ENCODE peak calls at places on chromosomes 5 and 9, in six cellular contexts. One of them, this sample, is unnamed.
A peak's percentile ranks its signal among the peaks of the same experiment; 100 is the strongest.

GRCh38 chr5:169248520-169248919 is 52.4 kb downstream of the SLIT3 start:
- DNase-seq in AG04450: no peak
- DNase-seq in activated T-cell treated with anti-CD3 and anti-CD28 coated beads for 48 hours: no peak
- DNase-seq in activated CD8-positive, alpha-beta memory T cell treated with anti-CD3 and anti-CD28 coated beads for 48 hours: no peak
- DNase-seq in foreskin fibroblast: no peak
- DNase-seq in psoas muscle: no peak
- DNase-seq in this sample: no peak

GRCh38 chr9:76372345-76372744 is 21.9 kb downstream of the RFK start:
- DNase-seq in psoas muscle: no peak
- DNase-seq in activated T-cell treated with anti-CD3 and anti-CD28 coated beads for 48 hours: no peak
- DNase-seq in activated CD8-positive, alpha-beta memory T cell treated with anti-CD3 and anti-CD28 coated beads for 48 hours: no peak
- DNase-seq in AG04450: no peak
- DNase-seq in foreskin fibroblast: no peak
- DNase-seq in this sample: no peak

GRCh38 chr9:17342696-17343095 is 207.9 kb downstream of the CNTLN start:
- DNase-seq in AG04450: no peak
- DNase-seq in activated T-cell treated with anti-CD3 and anti-CD28 coated beads for 48 hours: no peak
- DNase-seq in foreskin fibroblast: no peak
- DNase-seq in psoas muscle: no peak
- DNase-seq in activated CD8-positive, alpha-beta memory T cell treated with anti-CD3 and anti-CD28 coated beads for 48 hours: no peak
- DNase-seq in this sample: no peak

GRCh38 chr5:54460181-54460919 is 4.9 kb downstream of the HSPB3 start:
- DNase-seq in foreskin fibroblast: peak; percentile 61
- DNase-seq in AG04450: no peak
- DNase-seq in activated CD8-positive, alpha-beta memory T cell treated with anti-CD3 and anti-CD28 coated beads for 48 hours: no peak
- DNase-seq in psoas muscle: peak; percentile 70
- DNase-seq in activated T-cell treated with anti-CD3 and anti-CD28 coated beads for 48 hours: no peak
- DNase-seq in this sample: no peak

GRCh38 chr5:8394965-8395364 is 526.0 kb downstream of the MTRR start:
- DNase-seq in psoas muscle: no peak
- DNase-seq in activated CD8-positive, alpha-beta memory T cell treated with anti-CD3 and anti-CD28 coated beads for 48 hours: no peak
- DNase-seq in AG04450: no peak
- DNase-seq in foreskin fibroblast: no peak
- DNase-seq in activated T-cell treated with anti-CD3 and anti-CD28 coated beads for 48 hours: no peak
- DNase-seq in this sample: no peak

GRCh38 chr5:1488882-1489680 is 34.7 kb downstream of the LPCAT1 start:
- DNase-seq in activated T-cell treated with anti-CD3 and anti-CD28 coated beads for 48 hours: peak; percentile 49
- DNase-seq in psoas muscle: no peak
- DNase-seq in activated CD8-positive, alpha-beta memory T cell treated with anti-CD3 and anti-CD28 coated beads for 48 hours: peak; percentile 49
- DNase-seq in AG04450: peak; percentile 42
- DNase-seq in foreskin fibroblast: peak; percentile 79
- DNase-seq in this sample: peak; percentile 23

GRCh38 chr5:37071901-37072581 is 177.1 kb downstream of the CPLANE1 start:
- DNase-seq in activated T-cell treated with anti-CD3 and anti-CD28 coated beads for 48 hours: no peak
- DNase-seq in foreskin fibroblast: peak; percentile 62
- DNase-seq in activated CD8-positive, alpha-beta memory T cell treated with anti-CD3 and anti-CD28 coated beads for 48 hours: no peak
- DNase-seq in psoas muscle: no peak
- DNase-seq in AG04450: peak; percentile 39
- DNase-seq in this sample: no peak

GRCh38 chr5:38678079-38678478 is 121.6 kb upstream of the LIFR start:
- DNase-seq in activated CD8-positive, alpha-beta memory T cell treated with anti-CD3 and anti-CD28 coated beads for 48 hours: no peak
- DNase-seq in psoas muscle: no peak
- DNase-seq in AG04450: no peak
- DNase-seq in activated T-cell treated with anti-CD3 and anti-CD28 coated beads for 48 hours: no peak
- DNase-seq in foreskin fibroblast: no peak
- DNase-seq in this sample: no peak

GRCh38 chr9:76215066-76215465 is 179.2 kb downstream of the RFK start:
- DNase-seq in foreskin fibroblast: peak; percentile 87
- DNase-seq in psoas muscle: no peak
- DNase-seq in activated T-cell treated with anti-CD3 and anti-CD28 coated beads for 48 hours: no peak
- DNase-seq in AG04450: peak; percentile 66
- DNase-seq in activated CD8-positive, alpha-beta memory T cell treated with anti-CD3 and anti-CD28 coated beads for 48 hours: no peak
- DNase-seq in this sample: no peak

GRCh38 chr5:374631-375335 is 53.3 kb downstream of the AHRR start:
- DNase-seq in activated T-cell treated with anti-CD3 and anti-CD28 coated beads for 48 hours: no peak
- DNase-seq in foreskin fibroblast: no peak
- DNase-seq in psoas muscle: no peak
- DNase-seq in AG04450: no peak
- DNase-seq in activated CD8-positive, alpha-beta memory T cell treated with anti-CD3 and anti-CD28 coated beads for 48 hours: no peak
- DNase-seq in this sample: no peak

GRCh38 chr5:149731617-149732400 is 1.7 kb downstream of the PPARGC1B start:
- DNase-seq in activated T-cell treated with anti-CD3 and anti-CD28 coated beads for 48 hours: peak; percentile 72
- DNase-seq in activated CD8-positive, alpha-beta memory T cell treated with anti-CD3 and anti-CD28 coated beads for 48 hours: peak; percentile 50
- DNase-seq in psoas muscle: peak; percentile 93
- DNase-seq in AG04450: peak; percentile 10
- DNase-seq in foreskin fibroblast: peak; percentile 72
- DNase-seq in this sample: peak; percentile 49

GRCh38 chr9:79302002-79302401 is 269.8 kb upstream of the TLE4 start:
- DNase-seq in activated T-cell treated with anti-CD3 and anti-CD28 coated beads for 48 hours: no peak
- DNase-seq in foreskin fibroblast: no peak
- DNase-seq in AG04450: no peak
- DNase-seq in activated CD8-positive, alpha-beta memory T cell treated with anti-CD3 and anti-CD28 coated beads for 48 hours: no peak
- DNase-seq in psoas muscle: no peak
- DNase-seq in this sample: no peak

GRCh38 chr5:54956922-54957321 is 28.5 kb downstream of the ESM1 start:
- DNase-seq in activated CD8-positive, alpha-beta memory T cell treated with anti-CD3 and anti-CD28 coated beads for 48 hours: no peak
- DNase-seq in psoas muscle: no peak
- DNase-seq in foreskin fibroblast: no peak
- DNase-seq in AG04450: no peak
- DNase-seq in activated T-cell treated with anti-CD3 and anti-CD28 coated beads for 48 hours: no peak
- DNase-seq in this sample: no peak

GRCh38 chr9:125477089-125477544 is 215.5 kb downstream of the GAPVD1 start:
- DNase-seq in psoas muscle: no peak
- DNase-seq in activated T-cell treated with anti-CD3 and anti-CD28 coated beads for 48 hours: no peak
- DNase-seq in AG04450: no peak
- DNase-seq in activated CD8-positive, alpha-beta memory T cell treated with anti-CD3 and anti-CD28 coated beads for 48 hours: no peak
- DNase-seq in foreskin fibroblast: no peak
- DNase-seq in this sample: no peak

GRCh38 chr9:98333703-98334582 is 78.5 kb upstream of the TBC1D2 start:
- DNase-seq in foreskin fibroblast: peak; percentile 82
- DNase-seq in AG04450: peak; percentile 44
- DNase-seq in activated T-cell treated with anti-CD3 and anti-CD28 coated beads for 48 hours: no peak
- DNase-seq in psoas muscle: no peak
- DNase-seq in activated CD8-positive, alpha-beta memory T cell treated with anti-CD3 and anti-CD28 coated beads for 48 hours: no peak
- DNase-seq in this sample: no peak

GRCh38 chr5:126919566-126919965 is 110.8 kb downstream of the MARCHF3 start:
- DNase-seq in activated T-cell treated with anti-CD3 and anti-CD28 coated beads for 48 hours: no peak
- DNase-seq in psoas muscle: no peak
- DNase-seq in activated CD8-positive, alpha-beta memory T cell treated with anti-CD3 and anti-CD28 coated beads for 48 hours: no peak
- DNase-seq in AG04450: no peak
- DNase-seq in foreskin fibroblast: no peak
- DNase-seq in this sample: no peak

GRCh38 chr9:68904454-68904853 is 109.5 kb downstream of the PRKACG start:
- DNase-seq in AG04450: no peak
- DNase-seq in activated CD8-positive, alpha-beta memory T cell treated with anti-CD3 and anti-CD28 coated beads for 48 hours: no peak
- DNase-seq in activated T-cell treated with anti-CD3 and anti-CD28 coated beads for 48 hours: no peak
- DNase-seq in foreskin fibroblast: no peak
- DNase-seq in psoas muscle: no peak
- DNase-seq in this sample: no peak

GRCh38 chr9:114382951-114383865 is 4.6 kb downstream of the AKNA start:
- DNase-seq in activated T-cell treated with anti-CD3 and anti-CD28 coated beads for 48 hours: peak; percentile 67
- DNase-seq in psoas muscle: peak; percentile 52
- DNase-seq in AG04450: no peak
- DNase-seq in activated CD8-positive, alpha-beta memory T cell treated with anti-CD3 and anti-CD28 coated beads for 48 hours: peak; percentile 65
- DNase-seq in foreskin fibroblast: peak; percentile 48
- DNase-seq in this sample: no peak

GRCh38 chr5:132272341-132273210 is 15.1 kb downstream of the PDLIM4 start:
- DNase-seq in AG04450: no peak
- DNase-seq in activated T-cell treated with anti-CD3 and anti-CD28 coated beads for 48 hours: peak; percentile 65
- DNase-seq in foreskin fibroblast: no peak
- DNase-seq in psoas muscle: peak; percentile 75
- DNase-seq in activated CD8-positive, alpha-beta memory T cell treated with anti-CD3 and anti-CD28 coated beads for 48 hours: peak; percentile 42
- DNase-seq in this sample: no peak

GRCh38 chr5:180844432-180844831 is 16.6 kb downstream of the ZFP62 start:
- DNase-seq in psoas muscle: no peak
- DNase-seq in activated CD8-positive, alpha-beta memory T cell treated with anti-CD3 and anti-CD28 coated beads for 48 hours: no peak
- DNase-seq in AG04450: no peak
- DNase-seq in activated T-cell treated with anti-CD3 and anti-CD28 coated beads for 48 hours: no peak
- DNase-seq in foreskin fibroblast: no peak
- DNase-seq in this sample: no peak

GRCh38 chr9:130846487-130847305 is 11.6 kb downstream of the ABL1 start:
- DNase-seq in foreskin fibroblast: peak; percentile 78
- DNase-seq in psoas muscle: peak; percentile 67
- DNase-seq in AG04450: no peak
- DNase-seq in activated CD8-positive, alpha-beta memory T cell treated with anti-CD3 and anti-CD28 coated beads for 48 hours: no peak
- DNase-seq in activated T-cell treated with anti-CD3 and anti-CD28 coated beads for 48 hours: no peak
- DNase-seq in this sample: no peak

GRCh38 chr9:123407537-123407828 is 51.5 kb downstream of the CRB2 start:
- DNase-seq in psoas muscle: no peak
- DNase-seq in activated T-cell treated with anti-CD3 and anti-CD28 coated beads for 48 hours: no peak
- DNase-seq in activated CD8-positive, alpha-beta memory T cell treated with anti-CD3 and anti-CD28 coated beads for 48 hours: no peak
- DNase-seq in AG04450: no peak
- DNase-seq in foreskin fibroblast: no peak
- DNase-seq in this sample: no peak

GRCh38 chr5:31889131-31889561 is 250.2 kb downstream of the PDZD2 start:
- DNase-seq in foreskin fibroblast: no peak
- DNase-seq in AG04450: no peak
- DNase-seq in activated T-cell treated with anti-CD3 and anti-CD28 coated beads for 48 hours: no peak
- DNase-seq in psoas muscle: no peak
- DNase-seq in activated CD8-positive, alpha-beta memory T cell treated with anti-CD3 and anti-CD28 coated beads for 48 hours: no peak
- DNase-seq in this sample: no peak

GRCh38 chr5:8114597-8115266 is 245.8 kb downstream of the MTRR start:
- DNase-seq in foreskin fibroblast: no peak
- DNase-seq in psoas muscle: no peak
- DNase-seq in AG04450: no peak
- DNase-seq in activated CD8-positive, alpha-beta memory T cell treated with anti-CD3 and anti-CD28 coated beads for 48 hours: no peak
- DNase-seq in activated T-cell treated with anti-CD3 and anti-CD28 coated beads for 48 hours: no peak
- DNase-seq in this sample: no peak

GRCh38 chr5:45765561-45765960 is 69.4 kb upstream of the HCN1 start:
- DNase-seq in psoas muscle: no peak
- DNase-seq in activated CD8-positive, alpha-beta memory T cell treated with anti-CD3 and anti-CD28 coated beads for 48 hours: no peak
- DNase-seq in foreskin fibroblast: no peak
- DNase-seq in AG04450: no peak
- DNase-seq in activated T-cell treated with anti-CD3 and anti-CD28 coated beads for 48 hours: no peak
- DNase-seq in this sample: no peak

GRCh38 chr9:5626727-5627634 is 1.9 kb upstream of the RIC1 start:
- DNase-seq in activated CD8-positive, alpha-beta memory T cell treated with anti-CD3 and anti-CD28 coated beads for 48 hours: no peak
- DNase-seq in AG04450: no peak
- DNase-seq in foreskin fibroblast: peak; percentile 82
- DNase-seq in activated T-cell treated with anti-CD3 and anti-CD28 coated beads for 48 hours: peak; percentile 29
- DNase-seq in psoas muscle: peak; percentile 73
- DNase-seq in this sample: peak; percentile 2

GRCh38 chr5:34490501-34491250 is 165.5 kb upstream of the RAI14 start:
- DNase-seq in activated T-cell treated with anti-CD3 and anti-CD28 coated beads for 48 hours: no peak
- DNase-seq in foreskin fibroblast: no peak
- DNase-seq in AG04450: no peak
- DNase-seq in psoas muscle: no peak
- DNase-seq in activated CD8-positive, alpha-beta memory T cell treated with anti-CD3 and anti-CD28 coated beads for 48 hours: no peak
- DNase-seq in this sample: no peak

GRCh38 chr9:104091708-104092107 is 2.4 kb upstream of the SMC2 start:
- DNase-seq in activated T-cell treated with anti-CD3 and anti-CD28 coated beads for 48 hours: no peak
- DNase-seq in psoas muscle: no peak
- DNase-seq in activated CD8-positive, alpha-beta memory T cell treated with anti-CD3 and anti-CD28 coated beads for 48 hours: no peak
- DNase-seq in foreskin fibroblast: no peak
- DNase-seq in AG04450: peak; percentile 53
- DNase-seq in this sample: no peak

GRCh38 chr5:80033513-80033912 is 1.6 kb upstream of the THBS4 start:
- DNase-seq in activated T-cell treated with anti-CD3 and anti-CD28 coated beads for 48 hours: peak; percentile 5
- DNase-seq in AG04450: no peak
- DNase-seq in psoas muscle: no peak
- DNase-seq in activated CD8-positive, alpha-beta memory T cell treated with anti-CD3 and anti-CD28 coated beads for 48 hours: no peak
- DNase-seq in foreskin fibroblast: no peak
- DNase-seq in this sample: no peak

GRCh38 chr5:90547072-90547536 is 11.5 kb upstream of the ADGRV1 start:
- DNase-seq in AG04450: no peak
- DNase-seq in activated CD8-positive, alpha-beta memory T cell treated with anti-CD3 and anti-CD28 coated beads for 48 hours: no peak
- DNase-seq in psoas muscle: no peak
- DNase-seq in foreskin fibroblast: no peak
- DNase-seq in activated T-cell treated with anti-CD3 and anti-CD28 coated beads for 48 hours: no peak
- DNase-seq in this sample: no peak

GRCh38 chr5:2744485-2744884 is 7.0 kb downstream of the IRX2 start:
- DNase-seq in activated T-cell treated with anti-CD3 and anti-CD28 coated beads for 48 hours: no peak
- DNase-seq in AG04450: no peak
- DNase-seq in foreskin fibroblast: no peak
- DNase-seq in activated CD8-positive, alpha-beta memory T cell treated with anti-CD3 and anti-CD28 coated beads for 48 hours: no peak
- DNase-seq in psoas muscle: no peak
- DNase-seq in this sample: no peak

GRCh38 chr9:34374339-34374738 is 2.4 kb downstream of the MYORG start:
- DNase-seq in psoas muscle: no peak
- DNase-seq in AG04450: no peak
- DNase-seq in activated T-cell treated with anti-CD3 and anti-CD28 coated beads for 48 hours: no peak
- DNase-seq in foreskin fibroblast: no peak
- DNase-seq in activated CD8-positive, alpha-beta memory T cell treated with anti-CD3 and anti-CD28 coated beads for 48 hours: no peak
- DNase-seq in this sample: no peak

GRCh38 chr5:83251849-83252248 is 174.5 kb downstream of the XRCC4 start:
- DNase-seq in activated T-cell treated with anti-CD3 and anti-CD28 coated beads for 48 hours: no peak
- DNase-seq in foreskin fibroblast: no peak
- DNase-seq in psoas muscle: no peak
- DNase-seq in AG04450: no peak
- DNase-seq in activated CD8-positive, alpha-beta memory T cell treated with anti-CD3 and anti-CD28 coated beads for 48 hours: no peak
- DNase-seq in this sample: no peak

GRCh38 chr5:154986151-154986550 is 27.4 kb upstream of the KIF4B start:
- DNase-seq in psoas muscle: no peak
- DNase-seq in activated CD8-positive, alpha-beta memory T cell treated with anti-CD3 and anti-CD28 coated beads for 48 hours: no peak
- DNase-seq in foreskin fibroblast: no peak
- DNase-seq in AG04450: no peak
- DNase-seq in activated T-cell treated with anti-CD3 and anti-CD28 coated beads for 48 hours: no peak
- DNase-seq in this sample: no peak

This sample was measured in GOT3.